ENCODE peak calls at places on chromosome 22, in four cellular contexts. R, W, A and H are unnamed samples. For H3K4me1, the result is how much of the 10 kb centered on the place peaks cover.

GRCh38 chr22:47139790-47140119 is 377.3 kb downstream of the TBC1D22A start:
- DNase-seq in W (no peak), A (no peak), R (peak), H (no peak)

GRCh38 chr22:46984751-46985506 is 222.5 kb downstream of the TBC1D22A start:
- DNase-seq in A (peak), R (no peak), W (peak), H (peak)

GRCh38 chr22:46071451-46072029 is 78.8 kb upstream of the PPARA start:
- DNase-seq in R (peak), W (peak), A (peak), H (peak)

GRCh38 chr22:17884084-17884483 is 109.8 kb upstream of the BID start:
- DNase-seq in W (no peak), R (no peak), A (no peak), H (no peak)

GRCh38 chr22:45576273-45576625 is 73.6 kb downstream of the FBLN1 start:
- DNase-seq in R (no peak), A (no peak), W (no peak), H (no peak)

GRCh38 chr22:24112188-24112587 is 69.1 kb upstream of the SUSD2 start:
- DNase-seq in R (no peak), A (peak), W (no peak), H (peak)

GRCh38 chr22:24333301-24333700 is 62.7 kb downstream of the SPECC1L start:
- DNase-seq in W (peak), R (no peak), A (peak), H (peak)

GRCh38 chr22:48957987-48958321 is 869.7 kb downstream of the BRD1 start:
- DNase-seq in R (no peak), W (no peak), A (no peak), H (no peak)

GRCh38 chr22:23826510-23827350 is 12.1 kb downstream of the DERL3 start:
- DNase-seq in W (no peak), R (no peak), A (no peak), H (no peak)

GRCh38 chr22:46454233-46454909 is 83.0 kb downstream of the CELSR1 start:
- DNase-seq in R (no peak), W (no peak), A (no peak), H (no peak)

GRCh38 chr22:24134090-24134846 is 47.0 kb upstream of the SUSD2 start:
- DNase-seq in A (no peak), W (no peak), R (no peak), H (no peak)

GRCh38 chr22:29128891-29129643 is 56.2 kb downstream of the KREMEN1 start:
- DNase-seq in A (no peak), R (no peak), W (no peak), H (no peak)

GRCh38 chr22:49736538-49736937 is 91.1 kb downstream of the BRD1 start:
- DNase-seq in R (no peak), A (no peak), W (no peak), H (no peak)

GRCh38 chr22:49450521-49450920 is 377.2 kb downstream of the BRD1 start:
- DNase-seq in R (peak), W (no peak), A (no peak), H (no peak)

DNA sequence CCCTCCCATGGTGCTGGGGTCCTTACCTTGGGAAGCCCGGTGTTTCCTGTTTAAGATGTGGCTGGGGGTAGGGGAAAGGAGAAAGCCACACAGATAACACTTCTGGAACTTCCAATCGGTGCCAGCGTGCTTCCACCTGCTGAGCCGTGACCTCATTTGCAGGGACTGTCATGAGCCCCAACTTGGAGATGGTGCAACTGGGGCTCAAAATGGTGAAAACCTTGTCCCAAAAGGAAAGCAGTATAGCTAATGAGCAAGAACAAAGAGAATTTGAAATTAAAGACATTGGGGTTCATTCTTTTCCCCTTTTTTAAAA is 19.0 kb downstream of the TXN2 start:
- DNase-seq in R (no peak), W (no peak), A (no peak), H (no peak)
- H3K27ac ChIP-seq in R (no peak), W (peak), A (peak), H (no peak)

GRCh38 chr22:28014141-28015055 is 95.3 kb upstream of the PITPNB start:
- DNase-seq in A (no peak), W (no peak), R (peak), H (no peak)
- TF ChIP-seq CTCF in A (no peak), W (no peak), R (no peak), H (no peak)

DNA sequence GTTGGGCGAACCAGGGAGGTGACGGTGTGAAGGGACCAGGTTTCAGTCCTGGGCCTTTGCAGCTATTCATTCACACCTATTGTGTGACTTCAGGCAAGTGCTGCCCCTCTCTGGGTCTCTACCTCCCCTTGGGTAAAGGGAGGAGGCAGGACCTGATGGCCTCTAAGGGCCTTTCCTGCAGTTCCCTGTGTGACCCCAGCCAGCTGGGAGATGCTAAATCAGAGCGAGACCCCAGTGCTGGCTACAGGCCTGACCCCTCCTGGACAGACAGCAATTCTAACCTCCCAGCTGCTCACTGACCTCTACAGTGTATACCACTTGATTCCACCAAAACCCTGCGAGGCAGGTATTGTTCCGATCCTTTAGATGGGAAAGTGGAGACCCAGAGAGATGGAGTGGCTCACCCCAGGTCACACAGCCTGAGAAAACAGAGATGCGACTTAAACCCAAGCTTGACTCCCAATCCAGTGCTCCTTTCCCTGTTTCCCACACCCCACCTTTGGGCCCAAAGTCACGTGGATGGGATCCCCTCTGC is 6.2 kb downstream of the MAFF start:
- DNase-seq in R (no peak), W (no peak), A (no peak), H (no peak)
- H3K4me1 ChIP-seq in R (under half), W (under half), A (under half), H (under half)

DNA sequence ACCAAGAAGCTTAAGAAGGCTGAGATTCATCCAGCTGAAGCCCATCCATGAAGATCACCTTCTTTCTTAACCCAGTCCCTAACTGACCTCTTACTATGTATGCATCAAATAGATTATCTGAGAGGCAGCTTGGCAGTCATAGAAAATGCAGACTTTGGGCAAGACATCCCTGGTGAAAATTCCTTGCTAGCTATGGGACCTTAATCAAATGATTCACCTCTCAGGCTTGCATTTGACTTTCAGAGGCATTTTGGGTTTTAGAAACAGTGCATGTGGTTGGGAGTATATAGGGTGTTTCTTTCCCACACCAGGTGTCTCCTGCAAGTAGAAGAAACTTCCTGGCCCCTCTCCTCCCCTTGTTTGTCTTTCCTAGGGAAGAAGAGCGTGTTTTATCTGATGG is 188.5 kb upstream of the ISX start:
- DNase-seq in W (no peak), R (no peak), A (no peak), H (no peak)
- H3K27ac ChIP-seq in W (no peak), R (no peak), A (no peak), H (no peak)

DNA sequence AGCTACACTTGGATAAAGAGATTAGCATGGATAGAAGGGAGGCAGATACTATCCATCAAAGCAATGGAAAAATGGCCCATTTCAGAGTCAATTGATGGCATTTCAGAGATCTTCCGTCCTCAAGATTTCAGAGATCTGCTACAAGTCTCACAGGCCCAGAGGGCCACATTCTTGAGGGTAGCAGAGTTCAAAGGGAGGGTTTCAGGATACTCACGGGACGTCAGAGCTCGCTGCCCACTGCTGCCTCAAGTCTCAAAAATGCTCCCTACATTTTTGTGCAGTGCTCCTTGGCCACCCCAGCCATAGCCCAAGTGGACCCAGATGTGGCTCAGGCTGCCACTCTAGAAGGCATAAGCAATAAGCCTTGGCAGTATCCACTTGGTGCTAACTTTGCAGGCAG is 24.9 kb downstream of the RTL6 start:
- DNase-seq in W (no peak), A (no peak), R (no peak), H (no peak)
- TF ChIP-seq CTCF in W (no peak), A (no peak), R (no peak), H (no peak)

DNA sequence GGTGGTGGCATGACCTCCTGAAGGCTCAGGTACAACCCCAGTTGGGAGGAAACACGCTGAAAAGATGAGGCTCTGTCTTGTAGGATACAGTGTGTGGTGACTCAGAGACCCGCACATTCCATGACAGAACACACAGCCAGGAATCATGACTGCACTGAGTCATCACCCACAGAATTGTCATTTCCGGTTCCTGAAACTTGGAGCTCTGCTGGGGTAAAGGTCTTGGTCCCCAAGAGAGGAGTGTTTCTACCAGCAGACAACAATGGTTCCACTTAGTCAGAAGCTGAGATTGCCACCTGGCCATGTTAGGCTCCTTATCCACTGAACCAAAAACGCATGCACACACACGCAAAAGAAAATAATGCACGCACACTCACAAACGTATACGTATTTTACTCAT is 31.5 kb upstream of the CYB5R3 start:
- DNase-seq in W (peak), R (peak), A (peak), H (peak)
- H3K4me1 ChIP-seq in W (under half), R (under half), A (under half), H (under half)

DNA sequence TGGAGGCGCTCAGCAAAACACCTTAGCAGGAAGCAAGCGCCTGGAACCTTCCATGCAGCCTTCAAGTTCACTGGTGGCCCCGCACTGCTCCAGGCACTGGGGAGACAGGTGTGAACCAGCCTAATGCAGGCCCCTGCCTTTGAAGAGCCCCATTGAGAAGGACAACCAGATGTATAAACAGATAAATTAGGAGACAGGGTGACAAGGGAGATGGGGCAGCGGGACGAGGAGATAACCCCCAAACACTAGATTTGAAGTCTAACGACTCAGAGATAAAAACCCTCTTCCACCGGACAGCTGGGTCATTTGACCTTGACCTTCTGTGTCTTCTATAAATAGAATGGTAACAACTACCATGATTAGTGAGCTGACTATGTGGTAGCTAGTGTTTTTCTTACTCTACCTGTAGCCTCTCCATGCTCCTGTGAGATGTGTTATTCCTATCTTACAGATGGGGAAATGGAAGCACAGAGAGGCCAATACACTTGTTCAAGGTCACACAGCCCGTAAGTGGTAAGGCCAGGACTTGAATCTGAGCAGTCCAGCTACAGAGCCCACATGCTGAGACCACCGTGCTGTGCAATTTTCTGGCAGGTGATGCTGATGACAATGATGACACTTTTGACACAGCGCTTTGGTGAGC is 2.0 kb upstream of the PDGFB start:
- DNase-seq in W (no peak), R (no peak), A (no peak), H (no peak)
- H3K27ac ChIP-seq in W (no peak), R (no peak), A (no peak), H (no peak)

GRCh38 chr22:25689631-25690030 is 52.4 kb upstream of the MYO18B start:
- DNase-seq in A (no peak), W (no peak), R (no peak), H (no peak)

GRCh38 chr22:25692392-25692791 is 49.6 kb upstream of the MYO18B start:
- DNase-seq in W (no peak), A (no peak), R (no peak), H (no peak)

GRCh38 chr22:25690798-25691197 is 51.2 kb upstream of the MYO18B start:
- DNase-seq in W (no peak), A (no peak), R (no peak), H (no peak)

GRCh38 chr22:25692965-25693565 is 48.9 kb upstream of the MYO18B start:
- DNase-seq in W (no peak), R (no peak), A (no peak), H (no peak)

DNA sequence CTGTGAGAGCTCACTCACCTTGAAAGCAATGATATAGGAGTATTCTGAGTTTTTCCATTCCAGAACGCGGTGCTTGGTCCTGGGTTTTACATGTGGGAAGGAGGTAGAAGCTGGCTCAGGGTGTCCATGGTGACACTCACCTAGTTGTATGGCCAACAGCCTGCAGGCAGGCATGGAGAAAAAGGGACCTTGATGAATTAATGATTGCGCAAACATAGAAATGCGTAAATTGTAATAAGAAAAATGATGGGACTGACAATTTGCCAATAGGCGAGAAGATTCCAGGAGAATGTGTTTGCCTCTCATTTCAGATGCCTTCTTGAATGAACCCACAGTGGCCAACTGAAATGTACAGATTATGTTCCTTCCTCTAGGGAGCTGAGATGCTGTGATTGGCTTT is 53.4 kb upstream of the MYO18B start:
- DNase-seq in W (no peak), R (no peak), A (no peak), H (no peak)
- TF ChIP-seq CTCF in W (no peak), R (no peak), A (no peak), H (no peak)

DNA sequence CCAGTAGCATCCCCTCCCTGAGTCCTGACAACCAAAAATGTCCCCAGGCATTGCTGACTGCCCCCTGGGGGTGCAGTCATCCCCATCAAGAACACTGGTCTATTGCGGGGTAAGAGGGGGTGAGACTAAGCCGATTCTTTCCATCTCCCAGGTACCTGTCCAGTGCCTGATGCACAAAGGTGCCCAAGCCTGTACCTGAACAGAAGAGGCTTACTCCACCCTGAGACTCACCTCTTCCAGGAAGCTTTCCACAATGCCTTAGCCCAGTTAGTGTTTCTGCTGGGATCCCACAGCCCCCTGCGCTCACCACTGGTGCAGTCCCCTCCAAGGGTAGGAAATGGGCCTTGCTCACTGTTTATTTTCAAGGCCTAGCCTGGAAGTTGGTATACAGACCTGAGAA is 22.9 kb downstream of the TPST2 start:
- DNase-seq in W (no peak), R (no peak), A (no peak), H (no peak)
- H3K4me1 ChIP-seq in W (under half), R (under half), A (under half), H (under half)

GRCh38 chr22:20025401-20026203 is 4.7 kb downstream of the TANGO2 start:
- DNase-seq in A (no peak), R (no peak), W (no peak), H (no peak)
- H3K27ac ChIP-seq in A (no peak), R (no peak), W (no peak), H (no peak)